ENCODE peak calls at places on chromosomes 4 and X, in four cellular contexts. M is HCT116, B is astrocyte, Y is stomach. Q is an unnamed sample.
A peak's percentile ranks its signal among the peaks of the same experiment; 100 is the strongest.

GRCh38 chrX:20481632-20482031 is 214.9 kb upstream of the RPS6KA3 start:
- DNase-seq in B (no peak), M (no peak), Y (no peak), Q (no peak)

GRCh38 chr4:72006576-72006975 is 25.2 kb upstream of the NPFFR2 start:
- DNase-seq in M (no peak), B (peak; percentile 89), Y (no peak), Q (peak; percentile 40)

GRCh38 chrX:147781844-147782243 is 129.9 kb upstream of the FMR1 start:
- DNase-seq in Y (no peak), B (no peak), M (no peak), Q (no peak)

GRCh38 chrX:21799767-21800166 is 39.6 kb upstream of the MBTPS2 start:
- DNase-seq in M (no peak), B (no peak), Y (no peak), Q (no peak)

GRCh38 chr4:123856689-123857545 is 460.3 kb downstream of the SPRY1 start:
- DNase-seq in M (no peak), B (peak; percentile 40), Y (peak; percentile 36), Q (peak; percentile 34)

GRCh38 chrX:105458846-105459245 is 238.4 kb upstream of the TEX13A start:
- DNase-seq in B (no peak), M (no peak), Y (no peak), Q (no peak)

GRCh38 chrX:153792368-153792767 is 1.8 kb downstream of the IDH3G start:
- DNase-seq in M (no peak), Y (no peak), B (no peak), Q (no peak)

GRCh38 chr4:101290651-101291050 is 56.7 kb downstream of the PPP3CA start:
- DNase-seq in B (no peak), M (no peak), Y (no peak), Q (no peak)

GRCh38 chrX:24025741-24026402 is 1.1 kb downstream of the KLHL15 start:
- DNase-seq in M (peak; percentile 24), Y (no peak), B (peak; percentile 66), Q (peak; percentile 16)

GRCh38 chr4:7712021-7712420 is 227.6 kb downstream of the AFAP1 start:
- DNase-seq in Y (no peak), B (no peak), M (no peak), Q (no peak)
- H3K27me3 ChIP-seq in Y (no peaks in the 10 kb centered on the region), B (no peaks in the 10 kb centered on the region), M (peaks cover 6% of the 10 kb centered on the region), Q (no peaks in the 10 kb centered on the region)

GRCh38 chr4:175790067-175790466 is 22.0 kb downstream of the GPM6A start:
- DNase-seq in M (no peak), B (no peak), Y (no peak), Q (no peak)

GRCh38 chr4:175787948-175788347 is 24.1 kb downstream of the GPM6A start:
- DNase-seq in M (no peak), Y (no peak), B (no peak), Q (no peak)

GRCh38 chr4:175789632-175790031 is 22.4 kb downstream of the GPM6A start:
- DNase-seq in B (no peak), Y (no peak), M (no peak), Q (no peak)

GRCh38 chr4:175779081-175779620 is 32.9 kb downstream of the GPM6A start:
- DNase-seq in B (no peak), M (no peak), Y (no peak), Q (no peak)

DNA sequence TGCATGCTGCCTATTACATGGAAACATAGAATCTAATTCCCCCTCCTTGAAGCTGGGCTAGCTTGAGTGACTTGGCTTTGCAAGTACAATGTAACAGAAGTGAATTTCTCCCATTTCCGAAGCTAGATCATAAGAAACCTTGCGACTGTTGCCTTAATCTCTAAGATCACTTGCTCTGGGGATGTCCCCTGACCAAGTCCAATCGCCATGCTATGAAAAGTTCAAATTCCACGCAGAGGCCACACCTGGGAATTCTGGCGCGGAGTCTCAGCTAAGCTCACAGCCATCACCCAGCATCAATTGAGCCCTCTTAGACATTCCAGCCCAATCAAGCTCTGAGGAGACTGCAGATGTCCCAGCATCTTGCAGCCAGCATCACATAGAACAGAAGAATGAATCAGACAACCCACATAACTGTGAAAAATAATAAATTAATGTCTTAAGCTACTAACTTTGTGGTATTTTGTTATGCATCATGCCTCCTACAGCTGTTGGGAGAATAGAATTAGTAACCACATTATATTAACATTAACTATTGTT is 27.0 kb downstream of the GPM6A start:
- DNase-seq in M (no peak), Y (no peak), B (peak; percentile 62), Q (no peak)
- H3K27me3 ChIP-seq in M (no peaks in the 10 kb centered on the region), Y (no peaks in the 10 kb centered on the region), B (no peaks in the 10 kb centered on the region), Q (no peaks in the 10 kb centered on the region)

GRCh38 chrX:25112156-25112555 is 96.4 kb upstream of the ARX start:
- DNase-seq in B (no peak), Y (no peak), M (no peak), Q (no peak)
- H3K27me3 ChIP-seq in B (no peaks in the 10 kb centered on the region), Y (no peaks in the 10 kb centered on the region), M (no peaks in the 10 kb centered on the region), Q (no peaks in the 10 kb centered on the region)

DNA sequence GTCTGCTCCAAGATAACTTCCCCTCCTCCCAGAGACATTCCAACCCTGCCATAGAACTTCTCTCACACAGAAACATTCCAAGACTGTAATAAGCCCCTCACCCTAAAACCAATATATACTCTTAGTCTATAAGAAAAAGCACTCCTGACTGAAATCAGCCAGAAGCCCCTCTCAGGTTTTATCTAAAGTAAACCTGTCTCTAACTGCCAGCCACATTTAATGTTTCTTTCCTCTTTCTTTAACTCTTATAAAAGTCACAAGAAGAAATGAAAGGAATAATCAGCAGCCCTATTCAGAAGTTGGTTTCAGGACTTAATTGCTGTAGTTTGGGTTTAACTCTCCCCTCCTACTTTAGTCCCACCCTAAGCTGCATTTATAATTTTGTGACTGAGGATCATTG is 165.0 kb upstream of the ZCCHC13 start:
- DNase-seq in B (no peak), Y (no peak), M (no peak), Q (no peak)
- H3K27me3 ChIP-seq in B (no peaks in the 10 kb centered on the region), Y (no peaks in the 10 kb centered on the region), M (no peaks in the 10 kb centered on the region), Q (no peaks in the 10 kb centered on the region)

DNA sequence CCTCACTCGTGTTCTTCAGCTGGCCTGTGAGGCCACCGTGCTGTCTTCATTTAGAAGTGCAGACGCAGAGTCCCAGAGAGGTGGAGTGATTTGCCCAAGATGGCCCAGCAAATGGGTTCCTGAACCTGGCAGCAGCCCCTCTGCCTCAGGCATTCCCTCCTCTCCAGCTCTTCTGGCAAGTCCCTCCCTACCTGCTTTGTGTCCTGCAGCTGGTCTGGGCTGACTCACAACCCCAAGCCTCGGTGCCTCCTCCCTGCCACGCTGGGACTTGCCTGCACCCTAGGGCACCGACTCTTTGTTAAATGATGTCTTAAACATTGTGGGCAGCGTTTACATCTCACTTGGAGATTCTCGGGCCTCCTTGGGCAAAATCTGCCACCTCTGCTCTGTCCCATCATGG is 26.1 kb upstream of the HMX1 start:
- DNase-seq in Y (no peak), B (no peak), M (no peak), Q (no peak)
- H3K27me3 ChIP-seq in Y (peaks cover 15% of the 10 kb centered on the region), B (peaks cover 13% of the 10 kb centered on the region), M (no peaks in the 10 kb centered on the region), Q (peaks cover 23% of the 10 kb centered on the region)

GRCh38 chrX:115968436-115969252 is 201.9 kb upstream of the AGTR2 start:
- DNase-seq in B (peak; percentile 8), M (peak; percentile 63), Y (no peak), Q (no peak)
- H3K27me3 ChIP-seq in B (no peaks in the 10 kb centered on the region), M (no peaks in the 10 kb centered on the region), Y (peaks cover 3% of the 10 kb centered on the region), Q (no peaks in the 10 kb centered on the region)

GRCh38 chr4:108173599-108174057 is 4.9 kb upstream of the LEF1 start:
- DNase-seq in Y (no peak), M (no peak), B (no peak), Q (no peak)

GRCh38 chr4:108170729-108171540 is 2.2 kb upstream of the LEF1 start:
- DNase-seq in Y (no peak), M (no peak), B (no peak), Q (no peak)

GRCh38 chr4:108171541-108172230 is 3.0 kb upstream of the LEF1 start:
- DNase-seq in M (no peak), B (no peak), Y (no peak), Q (no peak)

GRCh38 chr4:108172231-108172779 is 3.6 kb upstream of the LEF1 start:
- DNase-seq in M (no peak), Y (no peak), B (peak; percentile 24), Q (no peak)

GRCh38 chr4:108172780-108173598 is 4.3 kb upstream of the LEF1 start:
- DNase-seq in Y (peak; percentile 54), M (no peak), B (peak; percentile 50), Q (no peak)
- H3K27me3 ChIP-seq in Y (peaks cover 19% of the 10 kb centered on the region), M (peaks cover 15% of the 10 kb centered on the region), B (peaks cover 38% of the 10 kb centered on the region), Q (peaks cover 49% of the 10 kb centered on the region)

GRCh38 chrX:126697091-126697490 is 122.4 kb upstream of the PRR32 start:
- DNase-seq in M (no peak), B (no peak), Y (no peak), Q (no peak)

DNA sequence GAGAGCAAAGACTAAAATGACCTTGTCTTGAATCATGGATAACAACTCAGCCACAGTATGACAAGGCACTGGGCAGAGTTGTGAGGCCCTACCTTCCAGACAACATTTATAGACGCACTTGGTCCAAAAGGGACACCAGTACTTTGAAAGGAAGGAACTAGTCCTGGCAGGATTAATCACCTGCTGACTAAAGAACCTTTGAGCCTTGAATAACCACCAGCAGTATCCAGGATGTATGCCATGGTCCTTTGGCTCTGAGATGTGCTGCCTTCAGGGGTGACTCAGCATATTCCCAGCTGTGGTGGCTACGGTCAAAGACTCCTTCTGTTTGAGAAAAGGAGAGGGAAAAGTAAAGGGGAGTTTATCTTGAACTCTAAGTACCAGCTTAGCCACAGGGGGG is 118.1 kb upstream of the PRR32 start:
- DNase-seq in M (no peak), B (no peak), Y (no peak), Q (no peak)
- H3K27me3 ChIP-seq in M (no peaks in the 10 kb centered on the region), B (no peaks in the 10 kb centered on the region), Y (no peaks in the 10 kb centered on the region), Q (no peaks in the 10 kb centered on the region)

DNA sequence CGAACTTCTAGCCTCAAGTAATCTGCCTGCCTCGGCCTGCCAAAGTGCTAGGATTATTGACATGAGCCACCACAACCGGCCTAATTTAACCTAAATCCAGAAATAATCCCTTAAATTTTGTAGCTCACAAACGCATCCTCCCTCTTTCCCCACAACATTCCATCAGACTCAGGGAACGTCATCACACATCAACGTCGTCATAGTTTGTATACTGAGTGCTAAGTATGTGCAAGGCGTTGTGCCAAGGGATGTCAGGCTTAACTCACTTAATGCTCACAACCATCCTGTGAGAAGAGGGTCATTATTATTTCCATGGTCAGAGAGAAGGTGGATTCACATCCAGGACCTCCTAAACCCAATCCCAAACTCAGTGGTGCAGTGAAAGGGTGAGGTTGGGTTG is 9.6 kb upstream of the GSX2 start:
- DNase-seq in M (no peak), Y (no peak), B (no peak), Q (no peak)
- H3K27me3 ChIP-seq in M (no peaks in the 10 kb centered on the region), Y (peaks cover 19% of the 10 kb centered on the region), B (peaks cover 35% of the 10 kb centered on the region), Q (peaks cover 21% of the 10 kb centered on the region)

GRCh38 chrX:107659286-107659685 is 31.0 kb downstream of the PRPS1 start:
- DNase-seq in B (no peak), Y (no peak), M (no peak), Q (no peak)
- H3K27me3 ChIP-seq in B (no peaks in the 10 kb centered on the region), Y (no peaks in the 10 kb centered on the region), M (no peaks in the 10 kb centered on the region), Q (no peaks in the 10 kb centered on the region)